ENCODE peak calls at places on chromosomes 4 and X, in five cellular contexts. W is SK-N-MC, Q is HL-60, J is Panc1, C is K562. P is an unnamed sample.

GRCh38 chr4:76179398-76180318 is 31.5 kb upstream of the NUP54 start:
- DNase-seq in J (peak; percentile 55), Q (peak; percentile 34), W (peak; percentile 69), C (peak; percentile 87), P (peak; percentile 95)

GRCh38 chr4:154565704-154566103 is 2.9 kb downstream of the FGB start:
- DNase-seq in J (no peak), Q (no peak), C (no peak), W (no peak), P (no peak)

GRCh38 chr4:24470681-24471622 is 113.4 kb downstream of the DHX15 start:
- DNase-seq in C (no peak), Q (no peak), W (no peak), J (no peak), P (peak; percentile 60)

GRCh38 chrX:361231-362145 is 25.2 kb downstream of the PPP2R3B start:
- DNase-seq in C (no peak), Q (no peak), J (no peak), W (no peak), P (no peak)

GRCh38 chrX:68833448-68833805 is 4.6 kb downstream of the EFNB1 start:
- DNase-seq in Q (no peak), C (no peak), J (no peak), W (no peak), P (no peak)

GRCh38 chr4:13893221-13893620 is 265.7 kb upstream of the BOD1L1 start:
- DNase-seq in C (no peak), Q (no peak), J (no peak), W (no peak), P (no peak)

GRCh38 chr4:148225639-148226038 is 216.6 kb downstream of the NR3C2 start:
- DNase-seq in W (no peak), Q (no peak), J (no peak), C (no peak), P (no peak)

GRCh38 chrX:43970528-43970927 is 2.7 kb downstream of the NDP start:
- DNase-seq in C (no peak), J (no peak), Q (no peak), W (no peak), P (no peak)

GRCh38 chr4:63036159-63036866 is 1372.9 kb downstream of the TECRL start:
- DNase-seq in C (no peak), J (no peak), W (no peak), Q (no peak), P (no peak)

GRCh38 chrX:331145-331771 is 12.7 kb upstream of the GTPBP6 start:
- DNase-seq in Q (no peak), J (no peak), C (no peak), W (no peak), P (peak; percentile 71)

GRCh38 chrX:15820106-15821073 is 30.1 kb downstream of the ZRSR2 start:
- DNase-seq in W (no peak), J (no peak), C (no peak), Q (no peak), P (no peak)

GRCh38 chr4:169137555-169137920 is 127.5 kb upstream of the CBR4 start:
- DNase-seq in Q (no peak), C (no peak), J (no peak), W (no peak), P (no peak)

GRCh38 chrX:24838624-24839023 is 144.9 kb downstream of the POLA1 start:
- DNase-seq in J (no peak), C (no peak), Q (no peak), W (peak; percentile 47), P (peak; percentile 32)

GRCh38 chr4:31896349-31896748 is 1176.2 kb downstream of the PCDH7 start:
- DNase-seq in W (no peak), J (no peak), C (no peak), Q (no peak), P (no peak)

GRCh38 chr4:40066651-40067050 is 10.0 kb downstream of the N4BP2 start:
- DNase-seq in Q (no peak), W (no peak), C (no peak), J (no peak), P (no peak)

GRCh38 chrX:139823806-139824205 is 109.0 kb downstream of the ATP11C start:
- DNase-seq in Q (no peak), W (no peak), J (no peak), C (no peak), P (no peak)

GRCh38 chr4:8394125-8394524 is 46.4 kb downstream of the ACOX3 start:
- DNase-seq in Q (no peak), J (no peak), C (no peak), W (no peak), P (no peak)

GRCh38 chrX:69128573-69128972 is 36.7 kb downstream of the PJA1 start:
- DNase-seq in Q (no peak), W (no peak), J (no peak), C (peak; percentile 14), P (peak; percentile 50)

GRCh38 chr4:14115106-14115505 is 487.6 kb upstream of the BOD1L1 start:
- DNase-seq in C (no peak), J (no peak), Q (no peak), W (no peak), P (peak; percentile 46)

GRCh38 chr4:23680616-23681518 is 209.0 kb downstream of the PPARGC1A start:
- DNase-seq in C (no peak), W (no peak), J (no peak), Q (no peak), P (no peak)

GRCh38 chr4:44447563-44448504 is 775 bp downstream of the KCTD8 start:
- DNase-seq in J (no peak), W (no peak), C (no peak), Q (no peak), P (peak; percentile 65)

GRCh38 chr4:68342139-68342538 is 7.8 kb downstream of the YTHDC1 start:
- DNase-seq in W (no peak), J (no peak), Q (no peak), C (peak; percentile 6), P (peak; percentile 24)

GRCh38 chr4:153748378-153748777 is 11.4 kb downstream of the RNF175 start:
- DNase-seq in Q (no peak), C (no peak), J (no peak), W (no peak), P (no peak)

GRCh38 chr4:184157322-184157721 is 60.4 kb downstream of the ENPP6 start:
- DNase-seq in C (no peak), W (no peak), J (no peak), Q (no peak), P (no peak)

GRCh38 chr4:184150102-184150839 is 67.4 kb downstream of the ENPP6 start:
- DNase-seq in C (no peak), W (no peak), Q (no peak), J (no peak), P (no peak)

GRCh38 chr4:184153781-184154542 is 63.7 kb downstream of the ENPP6 start:
- DNase-seq in W (no peak), C (no peak), J (no peak), Q (no peak), P (no peak)

GRCh38 chr4:184151988-184152485 is 65.6 kb downstream of the ENPP6 start:
- DNase-seq in Q (no peak), C (no peak), J (no peak), W (no peak), P (no peak)

DNA sequence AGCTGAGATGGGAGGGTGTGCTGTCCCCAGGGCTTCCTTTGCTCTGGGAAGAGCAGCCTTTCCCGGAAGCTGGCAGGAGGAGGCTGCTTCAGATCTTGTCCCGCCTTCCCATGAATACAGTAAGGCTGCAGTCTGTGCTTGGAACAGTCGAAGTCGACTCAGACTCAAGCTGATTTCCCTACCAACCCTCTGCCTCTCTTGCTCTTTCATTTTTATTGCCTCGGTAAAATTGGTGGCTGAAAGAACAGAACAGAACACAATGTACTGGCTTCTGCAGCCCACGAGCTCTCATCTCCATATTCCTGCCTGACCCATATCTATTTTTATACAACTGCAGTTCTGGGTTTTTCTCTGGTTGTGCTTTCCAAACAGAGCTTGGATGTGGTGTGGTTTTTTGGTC is 61.5 kb downstream of the ENPP6 start:
- DNase-seq in W (no peak), C (no peak), J (no peak), Q (no peak), P (no peak)
- TF ChIP-seq POLR2AphosphoS5 in W (no peak), C (no peak), J (no peak), Q (no peak), P (no peak)

GRCh38 chr4:113505057-113505456 is 256.5 kb downstream of the CAMK2D start:
- DNase-seq in W (no peak), C (no peak), J (no peak), Q (no peak), P (no peak)

GRCh38 chr4:113502883-113503282 is 258.7 kb downstream of the CAMK2D start:
- DNase-seq in C (no peak), J (no peak), Q (no peak), W (no peak), P (no peak)

GRCh38 chr4:113502476-113502875 is 259.1 kb downstream of the CAMK2D start:
- DNase-seq in W (no peak), C (no peak), J (no peak), Q (no peak), P (no peak)

GRCh38 chr4:113504422-113504821 is 257.1 kb downstream of the CAMK2D start:
- DNase-seq in W (no peak), J (no peak), C (no peak), Q (no peak), P (no peak)

GRCh38 chr4:113503691-113504090 is 257.8 kb downstream of the CAMK2D start:
- DNase-seq in J (no peak), C (no peak), Q (no peak), W (no peak), P (no peak)
- TF ChIP-seq POLR2AphosphoS5 in J (no peak), C (no peak), Q (no peak), W (no peak), P (no peak)

GRCh38 chr4:128345650-128346049 is 58.0 kb upstream of the PGRMC2 start:
- DNase-seq in Q (no peak), C (no peak), W (no peak), J (no peak), P (no peak)

GRCh38 chr4:128346054-128346716 is 58.6 kb upstream of the PGRMC2 start:
- DNase-seq in Q (no peak), C (no peak), J (no peak), W (no peak), P (no peak)

GRCh38 chr4:128338634-128339355 is 51.2 kb upstream of the PGRMC2 start:
- DNase-seq in W (no peak), J (peak; percentile 12), Q (no peak), C (peak; percentile 22), P (no peak)

GRCh38 chr4:128341634-128342033 is 54.0 kb upstream of the PGRMC2 start:
- DNase-seq in C (no peak), J (no peak), W (no peak), Q (no peak), P (peak; percentile 37)

DNA sequence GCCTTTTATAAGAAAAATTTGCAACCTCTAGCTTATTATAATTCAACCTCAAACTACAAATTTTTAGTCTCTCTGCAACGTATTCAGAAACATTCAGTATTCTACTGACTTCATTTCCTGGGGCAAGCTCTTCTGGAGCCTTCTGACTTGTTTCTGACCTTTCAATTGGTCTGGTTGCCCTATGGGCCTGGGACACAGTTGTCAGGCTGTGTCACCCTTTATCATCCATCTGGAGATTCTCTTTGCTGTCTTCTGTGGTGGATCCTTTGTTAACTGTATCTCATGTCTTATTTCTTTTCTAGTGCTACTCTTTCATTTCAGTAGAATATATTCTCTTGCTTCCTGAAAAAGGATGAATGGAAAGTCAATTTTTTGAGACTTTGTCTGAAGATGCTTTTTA is 55.1 kb upstream of the PGRMC2 start:
- DNase-seq in C (no peak), Q (no peak), J (no peak), W (no peak), P (no peak)
- TF ChIP-seq POLR2AphosphoS5 in C (no peak), Q (no peak), J (no peak), W (no peak), P (no peak)

GRCh38 chr4:143768007-143768591 is 67.6 kb upstream of the FREM3 start:
- DNase-seq in W (no peak), C (no peak), J (no peak), Q (no peak), P (no peak)
- TF ChIP-seq POLR2AphosphoS5 in W (no peak), C (no peak), J (no peak), Q (no peak), P (no peak)

P was measured in GM23338.